ENCODE peak calls at places on chromosomes 11 and 22, in seven cellular contexts. One of them, this sample, is unnamed.

GRCh38 chr22:39219071-39220050 is 25.4 kb downstream of the PDGFB start:
- DNase-seq in NCI-H524: no peak
- DNase-seq in central memory CD8-positive, alpha-beta T cell: no peak
- DNase-seq in right atrium auricular region: no peak
- DNase-seq in fibroblast of the aortic adventitia: no peak
- DNase-seq in stimulated activated CD8-positive, alpha-beta memory T cell treated with anti-CD3 and anti-CD28 coated beads, Interleukin-2, amount 100 ng/mL, for 1 hour: no peak
- DNase-seq in NCI-H1092 treated with DMSO at 0.1 percent for 48 hours: no peak
- DNase-seq in this sample: no peak

GRCh38 chr22:31019276-31019930 is 50.3 kb downstream of the TUG1 start:
- DNase-seq in NCI-H524: no peak
- DNase-seq in stimulated activated CD8-positive, alpha-beta memory T cell treated with anti-CD3 and anti-CD28 coated beads, Interleukin-2, amount 100 ng/mL, for 1 hour: no peak
- DNase-seq in NCI-H1092 treated with DMSO at 0.1 percent for 48 hours: no peak
- DNase-seq in fibroblast of the aortic adventitia: no peak
- DNase-seq in central memory CD8-positive, alpha-beta T cell: no peak
- DNase-seq in right atrium auricular region: no peak
- DNase-seq in this sample: no peak

GRCh38 chr22:31680764-31681624 is 19.0 kb upstream of the PISD start:
- DNase-seq in NCI-H524: no peak
- DNase-seq in central memory CD8-positive, alpha-beta T cell: no peak
- DNase-seq in stimulated activated CD8-positive, alpha-beta memory T cell treated with anti-CD3 and anti-CD28 coated beads, Interleukin-2, amount 100 ng/mL, for 1 hour: no peak
- DNase-seq in right atrium auricular region: no peak
- DNase-seq in fibroblast of the aortic adventitia: peak
- DNase-seq in NCI-H1092 treated with DMSO at 0.1 percent for 48 hours: no peak
- DNase-seq in this sample: peak

GRCh38 chr11:2528301-2529050 is 83.7 kb downstream of the KCNQ1 start:
- DNase-seq in fibroblast of the aortic adventitia: no peak
- DNase-seq in central memory CD8-positive, alpha-beta T cell: no peak
- DNase-seq in stimulated activated CD8-positive, alpha-beta memory T cell treated with anti-CD3 and anti-CD28 coated beads, Interleukin-2, amount 100 ng/mL, for 1 hour: no peak
- DNase-seq in right atrium auricular region: no peak
- DNase-seq in NCI-H524: no peak
- DNase-seq in NCI-H1092 treated with DMSO at 0.1 percent for 48 hours: no peak
- DNase-seq in this sample: no peak

GRCh38 chr11:102109896-102110760 is at the start of gene YAP1:
- DNase-seq in stimulated activated CD8-positive, alpha-beta memory T cell treated with anti-CD3 and anti-CD28 coated beads, Interleukin-2, amount 100 ng/mL, for 1 hour: peak
- DNase-seq in central memory CD8-positive, alpha-beta T cell: peak
- DNase-seq in NCI-H1092 treated with DMSO at 0.1 percent for 48 hours: no peak
- DNase-seq in fibroblast of the aortic adventitia: peak
- DNase-seq in right atrium auricular region: peak
- DNase-seq in NCI-H524: no peak
- DNase-seq in this sample: peak

GRCh38 chr11:69658606-69659450 is 16.3 kb downstream of the LTO1 start:
- DNase-seq in stimulated activated CD8-positive, alpha-beta memory T cell treated with anti-CD3 and anti-CD28 coated beads, Interleukin-2, amount 100 ng/mL, for 1 hour: no peak
- DNase-seq in fibroblast of the aortic adventitia: no peak
- DNase-seq in right atrium auricular region: no peak
- DNase-seq in NCI-H1092 treated with DMSO at 0.1 percent for 48 hours: no peak
- DNase-seq in central memory CD8-positive, alpha-beta T cell: no peak
- DNase-seq in NCI-H524: no peak
- DNase-seq in this sample: no peak

GRCh38 chr11:84720706-84721402 is 906.3 kb downstream of the DLG2 start:
- DNase-seq in NCI-H524: peak
- DNase-seq in NCI-H1092 treated with DMSO at 0.1 percent for 48 hours: peak
- DNase-seq in stimulated activated CD8-positive, alpha-beta memory T cell treated with anti-CD3 and anti-CD28 coated beads, Interleukin-2, amount 100 ng/mL, for 1 hour: no peak
- DNase-seq in central memory CD8-positive, alpha-beta T cell: no peak
- DNase-seq in fibroblast of the aortic adventitia: no peak
- DNase-seq in right atrium auricular region: peak
- DNase-seq in this sample: peak

GRCh38 chr11:130668751-130669150 is 220.3 kb downstream of the ADAMTS15 start:
- DNase-seq in right atrium auricular region: no peak
- DNase-seq in fibroblast of the aortic adventitia: no peak
- DNase-seq in stimulated activated CD8-positive, alpha-beta memory T cell treated with anti-CD3 and anti-CD28 coated beads, Interleukin-2, amount 100 ng/mL, for 1 hour: no peak
- DNase-seq in NCI-H1092 treated with DMSO at 0.1 percent for 48 hours: no peak
- DNase-seq in central memory CD8-positive, alpha-beta T cell: no peak
- DNase-seq in NCI-H524: no peak
- DNase-seq in this sample: no peak

GRCh38 chr11:60831143-60831500 is 10.8 kb upstream of the CCDC86 start:
- DNase-seq in central memory CD8-positive, alpha-beta T cell: peak
- DNase-seq in right atrium auricular region: peak
- DNase-seq in fibroblast of the aortic adventitia: peak
- DNase-seq in NCI-H524: peak
- DNase-seq in NCI-H1092 treated with DMSO at 0.1 percent for 48 hours: peak
- DNase-seq in stimulated activated CD8-positive, alpha-beta memory T cell treated with anti-CD3 and anti-CD28 coated beads, Interleukin-2, amount 100 ng/mL, for 1 hour: peak
- DNase-seq in this sample: peak

GRCh38 chr11:134843020-134843419 is 431.0 kb upstream of the B3GAT1 start:
- DNase-seq in central memory CD8-positive, alpha-beta T cell: no peak
- DNase-seq in NCI-H524: no peak
- DNase-seq in NCI-H1092 treated with DMSO at 0.1 percent for 48 hours: no peak
- DNase-seq in fibroblast of the aortic adventitia: no peak
- DNase-seq in right atrium auricular region: peak
- DNase-seq in stimulated activated CD8-positive, alpha-beta memory T cell treated with anti-CD3 and anti-CD28 coated beads, Interleukin-2, amount 100 ng/mL, for 1 hour: no peak
- DNase-seq in this sample: no peak

GRCh38 chr11:32911413-32911812 is 18.8 kb downstream of the QSER1 start:
- DNase-seq in NCI-H1092 treated with DMSO at 0.1 percent for 48 hours: no peak
- DNase-seq in right atrium auricular region: no peak
- DNase-seq in fibroblast of the aortic adventitia: no peak
- DNase-seq in NCI-H524: no peak
- DNase-seq in central memory CD8-positive, alpha-beta T cell: no peak
- DNase-seq in stimulated activated CD8-positive, alpha-beta memory T cell treated with anti-CD3 and anti-CD28 coated beads, Interleukin-2, amount 100 ng/mL, for 1 hour: no peak
- DNase-seq in this sample: no peak

GRCh38 chr11:128579790-128580504 is 7.4 kb downstream of the ETS1 start:
- DNase-seq in NCI-H524: no peak
- DNase-seq in central memory CD8-positive, alpha-beta T cell: no peak
- DNase-seq in right atrium auricular region: no peak
- DNase-seq in NCI-H1092 treated with DMSO at 0.1 percent for 48 hours: no peak
- DNase-seq in fibroblast of the aortic adventitia: no peak
- DNase-seq in stimulated activated CD8-positive, alpha-beta memory T cell treated with anti-CD3 and anti-CD28 coated beads, Interleukin-2, amount 100 ng/mL, for 1 hour: no peak
- DNase-seq in this sample: peak

GRCh38 chr11:84019576-84020194 is 733.5 kb upstream of the CCDC90B start:
- DNase-seq in right atrium auricular region: no peak
- DNase-seq in stimulated activated CD8-positive, alpha-beta memory T cell treated with anti-CD3 and anti-CD28 coated beads, Interleukin-2, amount 100 ng/mL, for 1 hour: no peak
- DNase-seq in central memory CD8-positive, alpha-beta T cell: no peak
- DNase-seq in fibroblast of the aortic adventitia: peak
- DNase-seq in NCI-H1092 treated with DMSO at 0.1 percent for 48 hours: no peak
- DNase-seq in NCI-H524: no peak
- DNase-seq in this sample: peak

GRCh38 chr11:64558065-64558745 is 32.8 kb upstream of the SLC22A12 start:
- DNase-seq in central memory CD8-positive, alpha-beta T cell: no peak
- DNase-seq in NCI-H524: no peak
- DNase-seq in fibroblast of the aortic adventitia: no peak
- DNase-seq in right atrium auricular region: no peak
- DNase-seq in stimulated activated CD8-positive, alpha-beta memory T cell treated with anti-CD3 and anti-CD28 coated beads, Interleukin-2, amount 100 ng/mL, for 1 hour: no peak
- DNase-seq in NCI-H1092 treated with DMSO at 0.1 percent for 48 hours: no peak
- DNase-seq in this sample: no peak

GRCh38 chr11:3167143-3168119 is 2.3 kb upstream of the OSBPL5 start:
- DNase-seq in NCI-H1092 treated with DMSO at 0.1 percent for 48 hours: no peak
- DNase-seq in NCI-H524: no peak
- DNase-seq in central memory CD8-positive, alpha-beta T cell: no peak
- DNase-seq in right atrium auricular region: no peak
- DNase-seq in stimulated activated CD8-positive, alpha-beta memory T cell treated with anti-CD3 and anti-CD28 coated beads, Interleukin-2, amount 100 ng/mL, for 1 hour: no peak
- DNase-seq in fibroblast of the aortic adventitia: no peak
- DNase-seq in this sample: no peak

GRCh38 chr11:9039863-9040262 is 36.1 kb upstream of the NRIP3 start:
- DNase-seq in stimulated activated CD8-positive, alpha-beta memory T cell treated with anti-CD3 and anti-CD28 coated beads, Interleukin-2, amount 100 ng/mL, for 1 hour: no peak
- DNase-seq in right atrium auricular region: no peak
- DNase-seq in central memory CD8-positive, alpha-beta T cell: no peak
- DNase-seq in NCI-H1092 treated with DMSO at 0.1 percent for 48 hours: no peak
- DNase-seq in fibroblast of the aortic adventitia: no peak
- DNase-seq in NCI-H524: no peak
- DNase-seq in this sample: no peak

GRCh38 chr11:113553235-113553634 is 78.0 kb upstream of the DRD2 start:
- DNase-seq in NCI-H524: no peak
- DNase-seq in fibroblast of the aortic adventitia: peak
- DNase-seq in NCI-H1092 treated with DMSO at 0.1 percent for 48 hours: no peak
- DNase-seq in stimulated activated CD8-positive, alpha-beta memory T cell treated with anti-CD3 and anti-CD28 coated beads, Interleukin-2, amount 100 ng/mL, for 1 hour: no peak
- DNase-seq in right atrium auricular region: no peak
- DNase-seq in central memory CD8-positive, alpha-beta T cell: no peak
- DNase-seq in this sample: peak

GRCh38 chr22:20591295-20591645 is 83.9 kb downstream of the MED15 start:
- DNase-seq in NCI-H1092 treated with DMSO at 0.1 percent for 48 hours: no peak
- DNase-seq in NCI-H524: no peak
- DNase-seq in stimulated activated CD8-positive, alpha-beta memory T cell treated with anti-CD3 and anti-CD28 coated beads, Interleukin-2, amount 100 ng/mL, for 1 hour: no peak
- DNase-seq in fibroblast of the aortic adventitia: no peak
- DNase-seq in central memory CD8-positive, alpha-beta T cell: no peak
- DNase-seq in right atrium auricular region: no peak
- DNase-seq in this sample: no peak

GRCh38 chr22:22048981-22049531 is 66.5 kb upstream of the TOP3B start:
- DNase-seq in central memory CD8-positive, alpha-beta T cell: no peak
- DNase-seq in right atrium auricular region: no peak
- DNase-seq in NCI-H524: no peak
- DNase-seq in NCI-H1092 treated with DMSO at 0.1 percent for 48 hours: no peak
- DNase-seq in fibroblast of the aortic adventitia: no peak
- DNase-seq in stimulated activated CD8-positive, alpha-beta memory T cell treated with anti-CD3 and anti-CD28 coated beads, Interleukin-2, amount 100 ng/mL, for 1 hour: no peak
- DNase-seq in this sample: no peak

GRCh38 chr22:41910050-41910598 is 4.8 kb downstream of the SHISA8 start:
- DNase-seq in right atrium auricular region: no peak
- DNase-seq in NCI-H1092 treated with DMSO at 0.1 percent for 48 hours: no peak
- DNase-seq in central memory CD8-positive, alpha-beta T cell: no peak
- DNase-seq in NCI-H524: no peak
- DNase-seq in stimulated activated CD8-positive, alpha-beta memory T cell treated with anti-CD3 and anti-CD28 coated beads, Interleukin-2, amount 100 ng/mL, for 1 hour: no peak
- DNase-seq in fibroblast of the aortic adventitia: no peak
- DNase-seq in this sample: no peak

GRCh38 chr22:46779023-46779422 is 16.6 kb downstream of the TBC1D22A start:
- DNase-seq in NCI-H524: no peak
- DNase-seq in stimulated activated CD8-positive, alpha-beta memory T cell treated with anti-CD3 and anti-CD28 coated beads, Interleukin-2, amount 100 ng/mL, for 1 hour: no peak
- DNase-seq in fibroblast of the aortic adventitia: no peak
- DNase-seq in right atrium auricular region: no peak
- DNase-seq in central memory CD8-positive, alpha-beta T cell: no peak
- DNase-seq in NCI-H1092 treated with DMSO at 0.1 percent for 48 hours: no peak
- DNase-seq in this sample: no peak

GRCh38 chr11:42974510-42974909 is 337.3 kb upstream of the API5 start:
- DNase-seq in NCI-H1092 treated with DMSO at 0.1 percent for 48 hours: no peak
- DNase-seq in fibroblast of the aortic adventitia: no peak
- DNase-seq in stimulated activated CD8-positive, alpha-beta memory T cell treated with anti-CD3 and anti-CD28 coated beads, Interleukin-2, amount 100 ng/mL, for 1 hour: no peak
- DNase-seq in right atrium auricular region: no peak
- DNase-seq in central memory CD8-positive, alpha-beta T cell: no peak
- DNase-seq in NCI-H524: no peak
- DNase-seq in this sample: no peak

GRCh38 chr11:106021181-106021966 is 666 bp downstream of the MSANTD4 start:
- DNase-seq in NCI-H524: no peak
- DNase-seq in stimulated activated CD8-positive, alpha-beta memory T cell treated with anti-CD3 and anti-CD28 coated beads, Interleukin-2, amount 100 ng/mL, for 1 hour: no peak
- DNase-seq in central memory CD8-positive, alpha-beta T cell: no peak
- DNase-seq in fibroblast of the aortic adventitia: peak
- DNase-seq in right atrium auricular region: no peak
- DNase-seq in NCI-H1092 treated with DMSO at 0.1 percent for 48 hours: no peak
- DNase-seq in this sample: peak

GRCh38 chr22:43510226-43511070 is 98.6 kb downstream of the MPPED1 start:
- DNase-seq in central memory CD8-positive, alpha-beta T cell: no peak
- DNase-seq in right atrium auricular region: no peak
- DNase-seq in NCI-H524: peak
- DNase-seq in NCI-H1092 treated with DMSO at 0.1 percent for 48 hours: no peak
- DNase-seq in fibroblast of the aortic adventitia: no peak
- DNase-seq in stimulated activated CD8-positive, alpha-beta memory T cell treated with anti-CD3 and anti-CD28 coated beads, Interleukin-2, amount 100 ng/mL, for 1 hour: no peak
- DNase-seq in this sample: no peak

GRCh38 chr11:35045219-35045819 is 93.7 kb upstream of the CD44 start:
- DNase-seq in central memory CD8-positive, alpha-beta T cell: peak
- DNase-seq in stimulated activated CD8-positive, alpha-beta memory T cell treated with anti-CD3 and anti-CD28 coated beads, Interleukin-2, amount 100 ng/mL, for 1 hour: peak
- DNase-seq in fibroblast of the aortic adventitia: no peak
- DNase-seq in right atrium auricular region: no peak
- DNase-seq in NCI-H524: no peak
- DNase-seq in NCI-H1092 treated with DMSO at 0.1 percent for 48 hours: no peak
- DNase-seq in this sample: no peak

GRCh38 chr11:78202733-78203167 is 14.0 kb downstream of the USP35 start:
- DNase-seq in fibroblast of the aortic adventitia: no peak
- DNase-seq in stimulated activated CD8-positive, alpha-beta memory T cell treated with anti-CD3 and anti-CD28 coated beads, Interleukin-2, amount 100 ng/mL, for 1 hour: no peak
- DNase-seq in right atrium auricular region: no peak
- DNase-seq in NCI-H524: no peak
- DNase-seq in NCI-H1092 treated with DMSO at 0.1 percent for 48 hours: no peak
- DNase-seq in central memory CD8-positive, alpha-beta T cell: peak
- DNase-seq in this sample: no peak

GRCh38 chr11:126919147-126919823 is 81.3 kb downstream of the KIRREL3 start:
- DNase-seq in NCI-H1092 treated with DMSO at 0.1 percent for 48 hours: no peak
- DNase-seq in right atrium auricular region: no peak
- DNase-seq in stimulated activated CD8-positive, alpha-beta memory T cell treated with anti-CD3 and anti-CD28 coated beads, Interleukin-2, amount 100 ng/mL, for 1 hour: no peak
- DNase-seq in fibroblast of the aortic adventitia: no peak
- DNase-seq in NCI-H524: no peak
- DNase-seq in central memory CD8-positive, alpha-beta T cell: no peak
- DNase-seq in this sample: no peak

GRCh38 chr11:113681711-113682410 is 24.2 kb downstream of the TMPRSS5 start:
- DNase-seq in stimulated activated CD8-positive, alpha-beta memory T cell treated with anti-CD3 and anti-CD28 coated beads, Interleukin-2, amount 100 ng/mL, for 1 hour: no peak
- DNase-seq in NCI-H524: no peak
- DNase-seq in NCI-H1092 treated with DMSO at 0.1 percent for 48 hours: peak
- DNase-seq in central memory CD8-positive, alpha-beta T cell: no peak
- DNase-seq in fibroblast of the aortic adventitia: peak
- DNase-seq in right atrium auricular region: no peak
- DNase-seq in this sample: no peak

GRCh38 chr11:126647735-126648134 is 292.2 kb downstream of the ST3GAL4 start:
- DNase-seq in NCI-H1092 treated with DMSO at 0.1 percent for 48 hours: no peak
- DNase-seq in NCI-H524: no peak
- DNase-seq in fibroblast of the aortic adventitia: peak
- DNase-seq in right atrium auricular region: no peak
- DNase-seq in central memory CD8-positive, alpha-beta T cell: no peak
- DNase-seq in stimulated activated CD8-positive, alpha-beta memory T cell treated with anti-CD3 and anti-CD28 coated beads, Interleukin-2, amount 100 ng/mL, for 1 hour: no peak
- DNase-seq in this sample: peak

GRCh38 chr11:86972734-86973133 is 17.5 kb upstream of the FZD4 start:
- DNase-seq in fibroblast of the aortic adventitia: no peak
- DNase-seq in central memory CD8-positive, alpha-beta T cell: no peak
- DNase-seq in stimulated activated CD8-positive, alpha-beta memory T cell treated with anti-CD3 and anti-CD28 coated beads, Interleukin-2, amount 100 ng/mL, for 1 hour: no peak
- DNase-seq in right atrium auricular region: no peak
- DNase-seq in NCI-H1092 treated with DMSO at 0.1 percent for 48 hours: no peak
- DNase-seq in NCI-H524: no peak
- DNase-seq in this sample: no peak

GRCh38 chr22:44385781-44386180 is 73.0 kb upstream of the SHISAL1 start:
- DNase-seq in right atrium auricular region: no peak
- DNase-seq in NCI-H524: no peak
- DNase-seq in central memory CD8-positive, alpha-beta T cell: no peak
- DNase-seq in stimulated activated CD8-positive, alpha-beta memory T cell treated with anti-CD3 and anti-CD28 coated beads, Interleukin-2, amount 100 ng/mL, for 1 hour: no peak
- DNase-seq in NCI-H1092 treated with DMSO at 0.1 percent for 48 hours: no peak
- DNase-seq in fibroblast of the aortic adventitia: no peak
- DNase-seq in this sample: no peak

GRCh38 chr11:28770806-28771205 is 662.6 kb downstream of the METTL15 start:
- DNase-seq in NCI-H1092 treated with DMSO at 0.1 percent for 48 hours: no peak
- DNase-seq in stimulated activated CD8-positive, alpha-beta memory T cell treated with anti-CD3 and anti-CD28 coated beads, Interleukin-2, amount 100 ng/mL, for 1 hour: no peak
- DNase-seq in fibroblast of the aortic adventitia: no peak
- DNase-seq in central memory CD8-positive, alpha-beta T cell: no peak
- DNase-seq in NCI-H524: no peak
- DNase-seq in right atrium auricular region: no peak
- DNase-seq in this sample: peak

GRCh38 chr11:16043617-16044016 is 312.7 kb downstream of the SOX6 start:
- DNase-seq in fibroblast of the aortic adventitia: no peak
- DNase-seq in NCI-H1092 treated with DMSO at 0.1 percent for 48 hours: no peak
- DNase-seq in central memory CD8-positive, alpha-beta T cell: no peak
- DNase-seq in NCI-H524: no peak
- DNase-seq in right atrium auricular region: no peak
- DNase-seq in stimulated activated CD8-positive, alpha-beta memory T cell treated with anti-CD3 and anti-CD28 coated beads, Interleukin-2, amount 100 ng/mL, for 1 hour: no peak
- DNase-seq in this sample: no peak

GRCh38 chr22:28647216-28647615 is 32.4 kb downstream of the TTC28 start:
- DNase-seq in stimulated activated CD8-positive, alpha-beta memory T cell treated with anti-CD3 and anti-CD28 coated beads, Interleukin-2, amount 100 ng/mL, for 1 hour: no peak
- DNase-seq in fibroblast of the aortic adventitia: no peak
- DNase-seq in central memory CD8-positive, alpha-beta T cell: no peak
- DNase-seq in right atrium auricular region: no peak
- DNase-seq in NCI-H1092 treated with DMSO at 0.1 percent for 48 hours: no peak
- DNase-seq in NCI-H524: no peak
- DNase-seq in this sample: peak

GRCh38 chr11:16978021-16978370 is 36.2 kb downstream of the PLEKHA7 start:
- DNase-seq in NCI-H1092 treated with DMSO at 0.1 percent for 48 hours: no peak
- DNase-seq in right atrium auricular region: no peak
- DNase-seq in NCI-H524: no peak
- DNase-seq in stimulated activated CD8-positive, alpha-beta memory T cell treated with anti-CD3 and anti-CD28 coated beads, Interleukin-2, amount 100 ng/mL, for 1 hour: no peak
- DNase-seq in central memory CD8-positive, alpha-beta T cell: no peak
- DNase-seq in fibroblast of the aortic adventitia: no peak
- DNase-seq in this sample: no peak

GRCh38 chr11:8631395-8632110 is 37.5 kb upstream of the STK33 start:
- DNase-seq in central memory CD8-positive, alpha-beta T cell: no peak
- DNase-seq in fibroblast of the aortic adventitia: peak
- DNase-seq in right atrium auricular region: no peak
- DNase-seq in NCI-H1092 treated with DMSO at 0.1 percent for 48 hours: no peak
- DNase-seq in NCI-H524: no peak
- DNase-seq in stimulated activated CD8-positive, alpha-beta memory T cell treated with anti-CD3 and anti-CD28 coated beads, Interleukin-2, amount 100 ng/mL, for 1 hour: no peak
- DNase-seq in this sample: peak

GRCh38 chr22:30280495-30280894 is 8.8 kb downstream of the CASTOR1 start:
- DNase-seq in fibroblast of the aortic adventitia: no peak
- DNase-seq in stimulated activated CD8-positive, alpha-beta memory T cell treated with anti-CD3 and anti-CD28 coated beads, Interleukin-2, amount 100 ng/mL, for 1 hour: no peak
- DNase-seq in central memory CD8-positive, alpha-beta T cell: no peak
- DNase-seq in right atrium auricular region: no peak
- DNase-seq in NCI-H524: no peak
- DNase-seq in NCI-H1092 treated with DMSO at 0.1 percent for 48 hours: no peak
- DNase-seq in this sample: peak

GRCh38 chr11:108170191-108170590 is 48.8 kb downstream of the ACAT1 start:
- DNase-seq in central memory CD8-positive, alpha-beta T cell: no peak
- DNase-seq in fibroblast of the aortic adventitia: no peak
- DNase-seq in right atrium auricular region: no peak
- DNase-seq in stimulated activated CD8-positive, alpha-beta memory T cell treated with anti-CD3 and anti-CD28 coated beads, Interleukin-2, amount 100 ng/mL, for 1 hour: no peak
- DNase-seq in NCI-H1092 treated with DMSO at 0.1 percent for 48 hours: no peak
- DNase-seq in NCI-H524: no peak
- DNase-seq in this sample: no peak

This sample was measured in choroid plexus epithelial cell.